ENCODE peak calls at places on chromosome 1, in nine cellular contexts. D is tibial nerve; T is heart right ventricle; V is CD8-positive, alpha-beta memory T cell; X is mucosa of descending colon; A is IMR-90; J is H1; S is iPS DF 6.9; B is psoas muscle. O is an unnamed sample.
A peak's percentile ranks its signal among the peaks of the same experiment; 100 is the strongest.

GRCh38 chr1:215844777-215845176 is 277.7 kb downstream of the KCTD3 start:
- DNase-seq in X (no peak), B (no peak), A (no peak), T (no peak), S (no peak), D (no peak), J (no peak), V (no peak), O (no peak)

GRCh38 chr1:234782057-234782800 is 172.3 kb upstream of the IRF2BP2 start:
- DNase-seq in V (no peak), D (no peak), T (no peak), S (no peak), J (no peak), X (no peak), A (peak; percentile 17), B (no peak), O (no peak)

GRCh38 chr1:108082006-108082405 is 117.0 kb upstream of the VAV3 start:
- DNase-seq in V (no peak), J (no peak), A (no peak), S (no peak), B (peak; percentile 14), T (no peak), D (no peak), X (no peak), O (no peak)

GRCh38 chr1:149986486-149987296 is 23.8 kb downstream of the OTUD7B start:
- DNase-seq in T (no peak), S (no peak), A (peak; percentile 89), X (no peak), B (no peak), D (no peak), V (no peak), J (no peak), O (no peak)

GRCh38 chr1:114025609-114026401 is 46.5 kb downstream of the OLFML3 start:
- DNase-seq in V (no peak), B (no peak), D (no peak), T (no peak), A (peak; percentile 51), X (no peak), J (no peak), S (no peak), O (no peak)

GRCh38 chr1:98210064-98210463 is 289.2 kb upstream of the DPYD start:
- DNase-seq in X (no peak), A (peak; percentile 96), S (no peak), T (no peak), B (no peak), D (no peak), J (no peak), V (no peak), O (no peak)

GRCh38 chr1:47759581-47760247 is 237.5 kb downstream of the TRABD2B start:
- DNase-seq in B (no peak), D (no peak), A (no peak), J (no peak), T (no peak), V (no peak), S (no peak), X (no peak), O (no peak)

GRCh38 chr1:37704966-37705365 is 12.7 kb downstream of the CDCA8 start:
- DNase-seq in X (no peak), T (no peak), A (peak; percentile 44), J (no peak), B (no peak), D (no peak), S (no peak), V (no peak), O (no peak)

GRCh38 chr1:209809601-209810000 is 3.7 kb upstream of the IRF6 start:
- DNase-seq in B (no peak), X (no peak), D (no peak), S (no peak), T (no peak), A (no peak), V (no peak), J (no peak), O (no peak)

GRCh38 chr1:4937876-4938534 is 283.6 kb downstream of the AJAP1 start:
- DNase-seq in X (no peak), T (no peak), V (no peak), D (no peak), S (no peak), J (no peak), A (no peak), B (no peak), O (no peak)

GRCh38 chr1:203269654-203270020 is 35.7 kb upstream of the BTG2 start:
- DNase-seq in B (no peak), D (no peak), S (no peak), T (no peak), J (no peak), X (no peak), A (no peak), V (no peak), O (no peak)

GRCh38 chr1:230208619-230209261 is 141.7 kb downstream of the GALNT2 start:
- DNase-seq in S (no peak), J (no peak), T (no peak), D (no peak), A (no peak), B (no peak), V (no peak), X (no peak), O (no peak)

GRCh38 chr1:243421784-243422183 is 165.9 kb downstream of the SDCCAG8 start:
- DNase-seq in J (no peak), X (peak; percentile 35), T (peak; percentile 12), V (peak; percentile 2), S (no peak), A (peak; percentile 85), D (no peak), B (no peak), O (no peak)

GRCh38 chr1:32538887-32539583 is at the start of gene ZBTB8A:
- DNase-seq in S (no peak), T (peak; percentile 29), B (peak; percentile 39), D (no peak), A (peak; percentile 52), V (no peak), J (peak; percentile 15), X (peak; percentile 67), O (peak; percentile 62)
- H3K4me1 ChIP-seq in S (no peaks in the 10 kb centered on the region), T (peaks cover 17% of the 10 kb centered on the region), B (peaks cover 18% of the 10 kb centered on the region), D (peaks cover 5% of the 10 kb centered on the region), A (no peaks in the 10 kb centered on the region), V (peaks cover 5% of the 10 kb centered on the region), J (peaks cover 2% of the 10 kb centered on the region), X (peaks cover 7% of the 10 kb centered on the region), O (peaks cover 9% of the 10 kb centered on the region)

DNA sequence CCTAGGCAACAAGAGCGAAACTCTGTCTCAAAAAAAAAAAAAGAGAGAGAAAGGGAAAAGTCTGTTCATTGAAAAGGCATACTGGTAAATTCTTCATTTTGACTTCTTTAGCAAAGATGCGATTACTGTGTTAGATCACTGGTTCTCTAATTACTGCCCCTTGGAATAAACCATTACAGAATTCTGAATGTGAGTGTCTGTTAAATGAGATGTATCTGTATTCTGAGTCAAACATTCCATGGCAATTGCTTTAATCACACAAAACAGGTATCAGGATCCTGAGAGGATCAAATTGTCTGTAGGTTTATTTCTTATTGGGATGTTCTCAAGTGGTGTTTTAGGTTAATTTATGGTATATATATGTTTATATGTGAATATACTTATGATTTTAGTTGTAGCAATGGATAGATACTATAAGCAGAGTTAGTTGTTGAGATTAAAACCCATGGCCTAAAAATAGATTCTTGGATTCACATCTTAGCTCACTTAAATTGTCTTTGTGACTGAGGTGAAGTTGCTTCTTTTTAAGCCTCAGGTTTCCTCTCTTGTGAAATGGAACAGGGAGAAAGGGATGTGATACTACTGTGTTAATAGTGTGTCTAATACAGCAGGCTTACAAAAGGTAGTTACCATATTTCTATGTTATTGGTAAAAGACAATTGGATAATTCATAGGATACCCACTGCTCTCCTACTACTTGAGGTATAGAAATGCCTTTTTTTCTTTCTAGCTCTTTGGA is 16.2 kb downstream of the SRRM1 start:
- DNase-seq in V (no peak), D (no peak), B (no peak), J (no peak), X (no peak), S (no peak), A (no peak), T (no peak), O (no peak)
- H3K36me3 ChIP-seq in V (peaks cover 77% of the 10 kb centered on the region), D (peaks cover 96% of the 10 kb centered on the region), B (peaks cover 100% of the 10 kb centered on the region), J (peaks cover 73% of the 10 kb centered on the region), X (peaks cover 23% of the 10 kb centered on the region), S (peaks cover 23% of the 10 kb centered on the region), A (peaks cover 48% of the 10 kb centered on the region), T (peaks cover 8% of the 10 kb centered on the region), O (peaks cover 100% of the 10 kb centered on the region)

DNA sequence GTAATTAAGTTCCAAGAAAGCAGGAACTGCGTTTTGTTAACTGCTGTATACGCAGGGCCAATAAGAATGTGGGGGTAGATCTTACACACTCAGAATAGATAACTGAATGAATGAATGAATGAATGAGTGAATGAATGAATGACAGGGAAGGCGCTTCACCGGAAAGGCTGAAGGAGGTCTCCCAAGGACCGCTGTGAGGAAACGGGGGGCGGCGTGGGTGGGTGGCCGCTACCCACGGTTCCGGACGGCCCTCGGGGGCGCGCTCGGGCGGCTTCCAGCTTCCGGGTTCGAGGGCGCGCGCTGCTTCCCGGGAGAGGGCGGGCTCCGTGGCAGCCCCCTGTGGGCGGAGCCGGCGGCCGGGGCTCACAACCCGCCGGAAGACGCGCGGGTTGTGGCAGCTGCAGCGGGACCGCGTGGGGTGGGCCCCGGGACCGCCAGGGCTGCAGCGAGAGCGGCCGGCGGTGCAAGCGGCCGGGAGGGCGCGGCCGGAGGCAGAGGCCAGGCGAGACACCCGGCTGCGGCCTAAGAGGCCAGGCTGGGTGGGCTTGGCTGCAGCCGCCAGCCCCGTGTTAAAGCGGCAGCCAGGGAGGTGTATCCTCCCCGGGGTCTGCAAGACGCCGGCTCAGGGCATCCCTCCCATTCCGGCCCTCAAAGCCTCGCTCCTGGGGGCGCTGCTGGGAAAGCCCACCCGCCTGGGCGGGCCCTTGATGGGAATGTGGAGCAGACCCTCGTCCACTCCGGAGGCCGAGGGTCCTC is at the start of gene ZFP69:
- DNase-seq in S (no peak), X (peak; percentile 87), B (peak; percentile 77), J (no peak), D (peak; percentile 29), T (peak; percentile 67), A (peak; percentile 51), V (peak; percentile 72), O (peak; percentile 85)
- H3K4me1 ChIP-seq in S (no peaks in the 10 kb centered on the region), X (peaks cover 6% of the 10 kb centered on the region), B (peaks cover 5% of the 10 kb centered on the region), J (no peaks in the 10 kb centered on the region), D (no peaks in the 10 kb centered on the region), T (peaks cover 11% of the 10 kb centered on the region), A (peaks cover 2% of the 10 kb centered on the region), V (peaks cover 10% of the 10 kb centered on the region), O (peaks cover 12% of the 10 kb centered on the region)

GRCh38 chr1:221813887-221814286 is 72.0 kb upstream of the DUSP10 start:
- DNase-seq in J (no peak), S (no peak), V (no peak), T (no peak), B (no peak), X (no peak), A (no peak), D (no peak), O (no peak)
- H3K36me3 ChIP-seq in J (no peaks in the 10 kb centered on the region), S (no peaks in the 10 kb centered on the region), V (no peaks in the 10 kb centered on the region), T (no peaks in the 10 kb centered on the region), B (no peaks in the 10 kb centered on the region), X (no peaks in the 10 kb centered on the region), A (no peaks in the 10 kb centered on the region), D (no peaks in the 10 kb centered on the region), O (no peaks in the 10 kb centered on the region)

DNA sequence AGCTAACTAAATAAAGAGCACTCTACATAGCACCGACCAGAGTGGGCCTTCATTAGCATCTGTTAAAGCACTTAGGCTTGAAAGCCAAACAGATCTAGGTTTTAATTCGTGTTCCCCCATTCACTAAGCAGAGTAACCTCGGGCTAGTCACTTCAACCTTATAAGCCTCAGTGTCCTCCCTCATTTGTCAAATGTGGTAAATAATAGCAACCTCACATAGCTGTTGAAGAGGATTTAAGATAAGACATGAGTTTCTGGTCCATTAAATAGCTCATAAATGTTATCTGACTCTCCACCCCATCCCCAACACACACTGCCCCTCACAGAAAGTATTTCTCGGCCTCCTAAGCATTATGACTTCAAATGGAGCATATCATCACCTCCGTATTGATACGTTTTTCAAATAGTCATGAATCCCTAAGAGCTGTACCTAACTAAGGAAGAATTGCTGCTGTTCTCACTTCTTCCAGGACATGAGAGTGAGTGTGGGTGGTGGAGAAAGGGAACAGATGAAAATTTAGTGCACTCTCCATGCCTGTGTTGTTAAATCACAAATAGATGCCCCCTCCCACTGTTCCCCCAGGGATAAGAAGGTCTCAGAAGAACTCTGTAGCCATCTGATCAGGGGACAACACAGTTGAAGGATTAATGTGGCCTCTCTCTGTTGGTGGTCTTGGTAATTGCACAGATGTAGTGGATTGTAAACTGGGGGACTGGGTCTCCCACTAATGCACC is 47.6 kb downstream of the PLPP3 start:
- DNase-seq in X (no peak), S (no peak), J (no peak), D (no peak), B (no peak), T (no peak), V (no peak), A (no peak), O (no peak)
- H3K4me1 ChIP-seq in X (peaks cover 18% of the 10 kb centered on the region), S (peaks cover 27% of the 10 kb centered on the region), J (peaks cover 57% of the 10 kb centered on the region), D (peaks cover 20% of the 10 kb centered on the region), B (peaks cover 64% of the 10 kb centered on the region), T (peaks cover 100% of the 10 kb centered on the region), V (no peaks in the 10 kb centered on the region), A (peaks cover 8% of the 10 kb centered on the region), O (peaks cover 33% of the 10 kb centered on the region)

O was measured in lower lobe of right lung.